ENCODE peak calls at places on chromosomes 7 and 10, in seven cellular contexts. F is KBM-7; S is SK-MEL-5; G is transverse colon; W is stimulated activated CD8-positive, alpha-beta memory T cell treated with anti-CD3 and anti-CD28 coated beads, Interleukin-4, amount 100 ng/mL, for 24 hours; Q is lower leg skin; H is NCI-H1417. B is an unnamed sample.

GRCh38 chr7:114082934-114083647 is 164.3 kb upstream of the PPP1R3A start:
- DNase-seq in W (no peak), G (peak), H (no peak), F (no peak), S (peak), Q (no peak), B (no peak)

GRCh38 chr7:6437251-6437650 is 10.5 kb downstream of the DAGLB start:
- DNase-seq in S (no peak), H (no peak), G (no peak), F (no peak), W (no peak), Q (no peak), B (peak)

GRCh38 chr7:41873781-41874180 is 170.9 kb upstream of the INHBA start:
- DNase-seq in H (no peak), W (no peak), G (no peak), Q (no peak), F (no peak), S (no peak), B (no peak)

GRCh38 chr7:99791021-99791420 is 7.0 kb upstream of the CYP3A4 start:
- DNase-seq in G (no peak), F (no peak), S (no peak), W (no peak), Q (no peak), H (no peak), B (no peak)

GRCh38 chr7:73308665-73309214 is at the start of gene NSUN5:
- DNase-seq in Q (peak), G (peak), S (peak), H (peak), W (peak), F (peak), B (peak)

GRCh38 chr7:22990588-22990949 is 23.4 kb downstream of the HYCC1 start:
- DNase-seq in H (no peak), G (no peak), Q (no peak), W (no peak), S (no peak), F (no peak), B (no peak)

GRCh38 chr7:104926905-104927454 is 87.0 kb upstream of the KMT2E start:
- DNase-seq in Q (no peak), H (no peak), W (no peak), S (no peak), G (no peak), F (no peak), B (no peak)

GRCh38 chr7:156993925-156994235 is 16.6 kb downstream of the MNX1 start:
- DNase-seq in Q (no peak), G (no peak), S (no peak), F (no peak), H (peak), W (no peak), B (no peak)

GRCh38 chr7:77778535-77778934 is 19.7 kb downstream of the TMEM60 start:
- DNase-seq in Q (no peak), S (no peak), G (no peak), F (no peak), W (no peak), H (no peak), B (no peak)

GRCh38 chr10:126001579-126001978 is 105.2 kb downstream of the FANK1 start:
- DNase-seq in Q (no peak), G (no peak), H (no peak), F (no peak), S (peak), W (no peak), B (no peak)

GRCh38 chr10:25899304-25899703 is 34.7 kb upstream of the MYO3A start:
- DNase-seq in W (no peak), G (no peak), H (no peak), F (no peak), S (no peak), Q (no peak), B (no peak)

GRCh38 chr10:94174838-94175237 is 181.1 kb downstream of the PLCE1 start:
- DNase-seq in W (no peak), F (no peak), H (no peak), Q (no peak), S (no peak), G (no peak), B (no peak)

B was measured in NB4.